ENCODE peak calls at places on chromosome 19, in seven cellular contexts. S is body of pancreas, L is astrocyte, D is keratinocyte, R is uterus, E is pancreas, X is PC-3. Q is an unnamed sample.
A peak's percentile ranks its signal among the peaks of the same experiment; 100 is the strongest.

GRCh38 chr19:15300533-15301194 is 31.7 kb downstream of the BRD4 start:
- DNase-seq in S (no peak), E (no peak), L (no peak), R (no peak), D (no peak), X (no peak), Q (no peak)

GRCh38 chr19:1942934-1943555 is 2.1 kb downstream of the CSNK1G2 start:
- DNase-seq in E (no peak), S (no peak), D (no peak), R (no peak), X (no peak), L (no peak), Q (no peak)

GRCh38 chr19:37920591-37921450 is 13.8 kb downstream of the SIPA1L3 start:
- DNase-seq in D (no peak), X (no peak), S (no peak), E (no peak), L (no peak), R (no peak), Q (no peak)

GRCh38 chr19:35395762-35396199 is 24.9 kb downstream of the GPR42 start:
- DNase-seq in L (no peak), R (no peak), D (no peak), X (no peak), E (peak; percentile 87), S (peak; percentile 82), Q (no peak)

GRCh38 chr19:18223860-18224524 is 2.2 kb downstream of the PDE4C start:
- DNase-seq in S (peak; percentile 31), E (no peak), X (peak; percentile 29), L (no peak), D (no peak), R (peak; percentile 29), Q (no peak)

GRCh38 chr19:19633711-19634515 is 5.9 kb upstream of the LPAR2 start:
- DNase-seq in R (no peak), D (no peak), E (no peak), X (no peak), L (no peak), S (no peak), Q (no peak)

GRCh38 chr19:18160792-18161690 is 8.1 kb downstream of the PIK3R2 start:
- DNase-seq in S (peak; percentile 78), X (peak; percentile 78), E (peak; percentile 62), R (peak; percentile 78), L (no peak), D (no peak), Q (peak; percentile 57)

GRCh38 chr19:19053508-19054314 is 10.1 kb upstream of the SLC25A42 start:
- DNase-seq in S (peak; percentile 68), E (peak; percentile 34), X (peak; percentile 36), R (peak; percentile 62), D (no peak), L (no peak), Q (no peak)

GRCh38 chr19:51366999-51367564 is 894 bp upstream of the ETFB start:
- DNase-seq in D (no peak), R (no peak), E (no peak), S (no peak), X (no peak), L (no peak), Q (no peak)

GRCh38 chr19:46926201-46927071 is 65.6 kb downstream of the ARHGAP35 start:
- DNase-seq in S (no peak), L (no peak), R (no peak), X (peak; percentile 14), E (no peak), D (no peak), Q (no peak)

GRCh38 chr19:50486823-50487515 is 10.3 kb upstream of the GARIN5A start:
- DNase-seq in S (peak; percentile 45), D (peak; percentile 32), R (no peak), X (peak; percentile 83), L (no peak), E (no peak), Q (no peak)

GRCh38 chr19:18710986-18711751 is 27.7 kb downstream of the CRTC1 start:
- DNase-seq in R (peak; percentile 71), D (no peak), E (peak; percentile 40), S (no peak), X (no peak), L (peak; percentile 29), Q (no peak)

GRCh38 chr19:39599116-39599515 is 3.2 kb upstream of the LGALS13 start:
- DNase-seq in X (peak; percentile 24), S (no peak), D (no peak), R (no peak), E (no peak), L (peak; percentile 8), Q (peak; percentile 23)

GRCh38 chr19:48415395-48415794 is 21.9 kb downstream of the GRIN2D start:
- DNase-seq in X (peak; percentile 64), L (peak; percentile 30), R (no peak), S (peak; percentile 71), D (no peak), E (peak; percentile 62), Q (peak; percentile 29)

GRCh38 chr19:35462476-35462953 is 14.5 kb downstream of the FFAR2 start:
- DNase-seq in R (no peak), S (no peak), D (no peak), X (no peak), E (no peak), L (no peak), Q (no peak)

GRCh38 chr19:6216236-6216995 is 63.4 kb downstream of the MLLT1 start:
- DNase-seq in R (peak; percentile 28), L (no peak), D (no peak), E (no peak), X (no peak), S (no peak), Q (no peak)

GRCh38 chr19:19039901-19040300 is 6.5 kb downstream of the ARMC6 start:
- DNase-seq in S (no peak), E (no peak), R (no peak), L (no peak), D (no peak), X (no peak), Q (no peak)

GRCh38 chr19:58386166-58386575 is 898 bp upstream of the RPS5 start:
- DNase-seq in L (no peak), E (no peak), X (no peak), R (peak; percentile 35), S (no peak), D (no peak), Q (no peak)

GRCh38 chr19:15303105-15303780 is 29.1 kb downstream of the BRD4 start:
- DNase-seq in L (no peak), X (peak; percentile 45), S (no peak), E (no peak), R (no peak), D (no peak), Q (no peak)

GRCh38 chr19:38665950-38666661 is 18.7 kb downstream of the ACTN4 start:
- DNase-seq in L (peak; percentile 64), D (no peak), X (peak; percentile 66), R (peak; percentile 79), E (peak; percentile 78), S (peak; percentile 70), Q (no peak)

GRCh38 chr19:10001899-10002298 is 8.4 kb downstream of the COL5A3 start:
- DNase-seq in L (no peak), R (no peak), X (peak; percentile 32), E (peak; percentile 32), S (peak; percentile 47), D (no peak), Q (no peak)
- TF ChIP-seq CTCF in L (peak; percentile 8), R (no peak), X (peak; percentile 73), E (no peak), S (no peak), D (peak; percentile 84), Q (peak; percentile 36)

GRCh38 chr19:4007836-4008539 is 452 bp downstream of the PIAS4 start:
- DNase-seq in X (no peak), S (no peak), L (no peak), R (peak; percentile 41), D (no peak), E (no peak), Q (no peak)
- H3K4me3 ChIP-seq in X (peak overlapping the region; percentile 98), S (peak overlapping the region; percentile 76), L (peak overlapping the region; percentile 97), R (peak overlapping the region; percentile 73), D (peak overlapping the region; percentile 92), E (peak overlapping the region; percentile 90), Q (peak overlapping the region; percentile 94)

GRCh38 chr19:17103177-17103576 is 27.6 kb downstream of the MYO9B start:
- DNase-seq in E (no peak), S (no peak), R (no peak), L (no peak), D (no peak), X (peak; percentile 58), Q (peak; percentile 26)
- TF ChIP-seq CTCF in E (peak; percentile 19), S (no peak), R (no peak), L (peak; percentile 69), D (peak; percentile 57), X (peak; percentile 61), Q (peak; percentile 56)

GRCh38 chr19:49428547-49429451 is 3.6 kb downstream of the GFY start:
- DNase-seq in D (no peak), X (no peak), R (no peak), S (no peak), L (no peak), E (no peak), Q (no peak)
- H3K4me3 ChIP-seq in D (no peak overlapping the region), X (peak overlapping the region; percentile 55), R (no peak overlapping the region), S (no peak overlapping the region), L (no peak overlapping the region), E (no peak overlapping the region), Q (no peak overlapping the region)

GRCh38 chr19:55385236-55385748 is 440 bp upstream of the RPL28 start:
- DNase-seq in D (peak; percentile 73), E (peak; percentile 92), X (peak; percentile 99), L (peak; percentile 86), R (peak; percentile 98), S (peak; percentile 92), Q (peak; percentile 93)

GRCh38 chr19:55383279-55383788 is 758 bp downstream of the TMEM238 start:
- DNase-seq in R (no peak), D (no peak), L (no peak), E (no peak), S (peak; percentile 29), X (no peak), Q (peak; percentile 17)

GRCh38 chr19:55384576-55385235 is 614 bp upstream of the TMEM238 start:
- DNase-seq in L (no peak), E (no peak), D (no peak), S (no peak), X (no peak), R (peak; percentile 31), Q (peak; percentile 16)

GRCh38 chr19:55382522-55383054 is 1.5 kb downstream of the TMEM238 start:
- DNase-seq in R (no peak), S (no peak), E (no peak), L (no peak), X (no peak), D (no peak), Q (no peak)

DNA sequence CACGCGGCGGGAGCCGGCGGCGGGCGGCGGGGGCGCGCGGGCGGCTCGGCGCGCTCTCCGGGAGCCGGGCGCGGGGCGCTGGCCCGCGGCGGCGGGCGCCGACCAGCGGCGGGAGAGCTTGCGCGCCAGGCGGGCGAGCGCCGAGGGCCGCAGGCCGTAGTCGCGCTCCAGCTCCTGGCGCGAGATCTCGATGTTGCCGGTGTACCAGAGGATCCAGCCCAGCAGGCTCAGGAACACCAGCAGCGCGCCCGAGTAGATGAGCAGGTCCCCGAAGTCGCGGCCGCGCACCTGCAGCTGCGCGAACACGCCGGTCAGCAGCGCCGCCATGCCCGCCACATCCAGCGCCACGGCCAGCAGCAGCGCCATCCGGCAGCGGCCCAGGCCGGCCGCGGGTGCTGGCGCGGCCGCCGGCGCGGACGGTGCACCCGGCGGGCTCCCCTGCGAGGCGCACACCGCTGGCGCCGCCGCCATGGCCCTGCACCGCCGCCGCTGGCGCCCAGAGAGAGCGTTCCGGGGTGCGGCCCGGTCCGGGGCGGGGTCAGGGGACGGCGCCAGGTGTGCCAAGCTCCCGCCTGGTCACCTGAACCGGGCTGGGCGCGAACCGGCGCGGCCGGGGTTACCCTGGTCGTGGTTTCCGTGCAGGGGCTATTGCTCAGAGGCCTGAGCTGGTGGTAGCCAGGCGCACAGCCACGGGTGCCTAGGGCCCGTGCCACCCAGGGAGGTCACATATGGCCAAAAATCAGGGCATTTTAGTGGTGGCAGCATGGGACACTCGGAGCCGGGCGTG is at the start of gene TMEM238:
- DNase-seq in D (no peak), E (peak; percentile 72), S (peak; percentile 71), X (peak; percentile 71), R (peak; percentile 55), L (peak; percentile 56), Q (peak; percentile 68)
- TF ChIP-seq CTCF in D (no peak), E (no peak), S (no peak), X (no peak), R (peak; percentile 55), L (no peak), Q (no peak)

Q was measured in mammary epithelial cell.